ENCODE peak calls at places on chromosomes 5 and 9, in seven cellular contexts. D, H, X, O, E, V and F are unnamed samples.

GRCh38 chr9:11506980-11507379 is 894.2 kb upstream of the PTPRD start:
- DNase-seq in O (no peak), V (no peak), X (no peak), H (no peak), D (no peak), E (no peak), F (no peak)

GRCh38 chr9:2655411-2655901 is 33.9 kb downstream of the VLDLR start:
- DNase-seq in H (no peak), V (no peak), X (no peak), O (no peak), D (peak; percentile 91), E (no peak), F (no peak)

GRCh38 chr9:120366646-120367019 is 213.3 kb downstream of the CDK5RAP2 start:
- DNase-seq in O (no peak), V (no peak), E (peak; percentile 60), H (peak; percentile 26), X (peak; percentile 42), D (no peak), F (no peak)

GRCh38 chr5:171513591-171513990 is 94.1 kb downstream of the FGF18 start:
- DNase-seq in X (no peak), V (no peak), H (no peak), D (no peak), E (no peak), O (no peak), F (no peak)

GRCh38 chr5:124806026-124806856 is 59.8 kb upstream of the ZNF608 start:
- DNase-seq in D (no peak), O (no peak), E (peak; percentile 94), V (peak; percentile 86), X (peak; percentile 92), H (no peak), F (no peak)

GRCh38 chr5:54820346-54820745 is 165.0 kb downstream of the ESM1 start:
- DNase-seq in D (no peak), O (no peak), H (no peak), E (no peak), V (no peak), X (no peak), F (no peak)

GRCh38 chr9:133113163-133113927 is 7.7 kb downstream of the RALGDS start:
- DNase-seq in O (no peak), H (no peak), D (no peak), E (peak; percentile 36), X (peak; percentile 73), V (no peak), F (no peak)

GRCh38 chr9:34684145-34684544 is 6.9 kb downstream of the CCL19 start:
- DNase-seq in D (no peak), O (no peak), V (no peak), E (no peak), X (no peak), H (no peak), F (no peak)

GRCh38 chr9:120080781-120081180 is 499.2 kb downstream of the CDK5RAP2 start:
- DNase-seq in V (no peak), O (no peak), E (no peak), D (no peak), H (no peak), X (no peak), F (no peak)

GRCh38 chr9:113566712-113567071 is 103.2 kb downstream of the RGS3 start:
- DNase-seq in H (no peak), O (no peak), D (no peak), V (no peak), X (no peak), E (no peak), F (no peak)

GRCh38 chr5:96790851-96791513 is 16.8 kb downstream of the ERAP1 start:
- DNase-seq in D (no peak), X (no peak), V (no peak), H (no peak), E (no peak), O (no peak), F (no peak)

GRCh38 chr5:59770953-59771352 is 122.6 kb downstream of the PDE4D start:
- DNase-seq in E (no peak), H (no peak), O (no peak), V (no peak), X (no peak), D (no peak), F (no peak)

GRCh38 chr9:99020786-99021436 is 77.2 kb downstream of the COL15A1 start:
- DNase-seq in H (no peak), V (no peak), X (no peak), E (no peak), D (no peak), O (no peak), F (no peak)

GRCh38 chr5:181160144-181160754 is 12.9 kb downstream of the OR2V2 start:
- DNase-seq in E (peak; percentile 22), O (peak; percentile 68), V (peak; percentile 53), H (no peak), X (no peak), D (no peak), F (peak; percentile 92)
- TF ChIP-seq POLR2A in E (no peak), O (no peak), V (no peak), H (no peak), X (no peak), D (no peak), F (no peak)

GRCh38 chr9:101443358-101443757 is 7.8 kb upstream of the ALDOB start:
- DNase-seq in O (no peak), E (peak; percentile 94), V (peak; percentile 14), D (no peak), X (no peak), H (no peak), F (no peak)

GRCh38 chr9:101438523-101438922 is 2.9 kb upstream of the ALDOB start:
- DNase-seq in H (no peak), X (no peak), E (no peak), O (no peak), D (no peak), V (no peak), F (no peak)

GRCh38 chr9:101445353-101446029 is 9.9 kb upstream of the ALDOB start:
- DNase-seq in O (no peak), X (no peak), H (no peak), E (no peak), D (peak; percentile 35), V (no peak), F (no peak)

GRCh38 chr9:101440714-101441230 is 5.2 kb upstream of the ALDOB start:
- DNase-seq in X (no peak), O (no peak), D (no peak), V (no peak), H (no peak), E (no peak), F (no peak)

DNA sequence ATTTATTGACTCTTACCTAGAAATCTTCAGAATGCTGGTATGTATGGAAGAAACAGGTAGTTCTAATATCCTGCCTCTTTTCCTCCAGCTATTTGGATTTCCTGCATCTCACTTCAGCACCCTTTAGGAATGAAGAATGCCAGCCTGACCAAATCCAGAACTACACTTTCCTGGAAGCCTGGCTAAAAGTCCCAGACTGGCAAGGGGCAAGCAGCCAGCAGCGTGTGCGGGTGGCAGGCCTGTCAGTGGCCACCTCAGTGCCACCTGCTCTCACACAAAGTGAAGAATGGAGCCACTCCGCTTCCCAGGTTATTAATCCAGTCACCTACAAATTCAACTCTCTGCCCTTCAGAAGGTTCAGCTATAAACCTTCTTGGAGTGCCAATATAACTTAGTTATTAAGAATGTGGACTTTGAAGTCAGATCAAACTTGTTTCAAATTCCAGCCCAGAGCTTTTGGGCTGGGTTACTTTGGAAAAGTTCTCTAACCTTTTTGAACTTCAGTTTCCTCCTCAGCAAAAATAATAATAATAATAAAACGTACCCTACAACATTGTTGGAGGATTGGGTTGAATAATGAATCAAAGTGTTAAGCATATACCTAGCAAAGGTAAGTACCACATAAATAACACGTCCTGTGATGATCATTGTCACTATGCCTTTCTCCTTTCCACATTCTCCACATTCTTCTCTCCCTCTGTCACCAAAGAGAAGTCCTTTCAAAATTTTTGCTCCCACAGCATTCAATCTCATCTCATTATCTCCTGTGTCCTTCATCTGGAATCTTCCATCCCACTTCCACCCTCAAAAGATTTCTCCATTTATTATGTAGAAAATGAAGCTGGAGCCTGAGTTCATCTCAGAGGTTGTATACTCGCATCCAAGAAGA is 6.9 kb upstream of the ALDOB start:
- DNase-seq in X (no peak), O (no peak), V (no peak), D (no peak), E (peak; percentile 71), H (no peak), F (no peak)
- TF ChIP-seq POLR2A in X (no peak), O (no peak), V (no peak), D (no peak), E (peak; percentile 38), H (no peak), F (no peak)

DNA sequence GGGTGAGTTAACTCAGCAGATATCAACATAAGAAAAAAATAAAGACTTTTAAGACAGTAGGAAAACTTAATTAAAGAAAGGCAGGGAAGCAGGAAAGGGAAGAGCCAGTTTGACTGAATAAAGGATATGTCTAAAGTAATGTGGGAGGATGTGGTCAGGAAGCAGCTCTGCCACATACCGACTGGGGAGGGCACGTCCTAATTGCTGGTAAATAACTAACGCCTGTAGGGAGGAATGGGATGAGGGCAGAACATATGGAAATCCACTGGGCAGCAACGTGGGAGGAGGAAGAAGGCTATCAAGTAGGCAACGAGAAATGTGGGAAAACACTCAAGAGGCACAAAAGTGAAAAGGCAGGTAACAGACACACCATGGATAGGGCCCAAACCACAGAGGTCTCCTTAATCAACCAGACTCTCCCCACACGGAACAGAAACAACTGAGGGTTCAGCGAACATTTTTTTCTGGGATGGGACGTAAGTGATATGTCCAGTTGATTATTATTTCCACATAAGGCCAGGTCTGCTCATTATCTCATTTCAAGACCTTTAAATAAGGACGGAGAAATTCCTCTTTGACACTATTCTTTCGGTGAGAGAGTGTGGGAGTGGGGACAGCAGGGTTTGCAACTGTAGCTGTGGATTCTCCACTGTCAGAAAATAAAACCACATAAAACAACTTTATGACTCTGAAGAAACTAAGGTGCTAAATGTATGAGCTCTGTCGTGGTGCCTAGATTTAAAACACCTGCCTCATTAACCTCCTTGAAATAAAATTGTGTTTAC is 17.1 kb downstream of the IARS1 start:
- DNase-seq in O (no peak), H (no peak), V (no peak), E (no peak), X (no peak), D (peak; percentile 28), F (no peak)
- TF ChIP-seq POLR2A in O (no peak), H (no peak), V (no peak), E (no peak), X (no peak), D (no peak), F (no peak)

GRCh38 chr9:19230356-19231125 is at the start of gene DENND4C:
- DNase-seq in E (peak; percentile 87), X (peak; percentile 88), D (peak; percentile 99), H (peak; percentile 72), O (peak; percentile 65), V (peak; percentile 89), F (peak; percentile 90)
- TF ChIP-seq POLR2A in E (peak; percentile 93), X (peak; percentile 86), D (peak; percentile 66), H (peak; percentile 76), O (peak; percentile 67), V (peak; percentile 95), F (peak; percentile 80)

DNA sequence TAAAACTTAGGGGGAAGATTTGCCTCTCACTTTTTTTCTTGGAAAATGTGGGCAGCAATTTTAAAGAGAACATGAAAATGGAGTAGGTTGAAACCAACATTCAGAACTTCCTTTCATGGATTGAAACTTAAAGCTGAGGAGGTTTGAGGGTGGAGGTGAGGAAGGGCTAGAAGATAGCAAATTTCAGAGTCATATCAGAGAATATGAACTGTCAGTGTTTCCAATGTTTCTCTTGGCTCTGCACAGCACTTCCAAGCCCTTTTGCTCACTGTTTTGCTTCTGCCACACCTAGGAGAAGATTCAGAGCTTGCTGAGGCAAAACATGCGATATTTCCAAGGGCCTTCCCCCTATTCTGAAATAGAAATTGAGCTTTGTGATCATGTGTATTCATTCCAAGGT is 281.0 kb downstream of the AOPEP start:
- DNase-seq in E (no peak), X (no peak), V (no peak), O (no peak), H (no peak), D (no peak), F (no peak)
- TF ChIP-seq POLR2A in E (peak; percentile 30), X (no peak), V (no peak), O (no peak), H (no peak), D (no peak), F (no peak)

GRCh38 chr5:163967273-163967672 is 461.9 kb downstream of the MAT2B start:
- DNase-seq in D (no peak), V (no peak), H (no peak), X (no peak), E (no peak), O (no peak), F (no peak)
- TF ChIP-seq POLR2A in D (no peak), V (no peak), H (no peak), X (no peak), E (no peak), O (no peak), F (no peak)